ENCODE peak calls at places on chromosomes 12 and 14, in seven cellular contexts. P, R, N, O, X, M and I are unnamed samples.

GRCh38 chr14:90658541-90658967 is 157.7 kb downstream of the TTC7B start:
- DNase-seq in X (no peak), P (peak), N (peak), M (no peak), R (no peak), O (no peak), I (no peak)

GRCh38 chr14:95322646-95323045 is 2.9 kb upstream of the CLMN start:
- DNase-seq in R (no peak), N (no peak), X (no peak), O (no peak), M (no peak), P (no peak), I (no peak)

GRCh38 chr12:34336619-34337465 is 314.5 kb downstream of the ALG10 start:
- DNase-seq in O (no peak), P (no peak), R (no peak), X (no peak), N (no peak), M (no peak), I (no peak)

GRCh38 chr14:68911594-68912227 is 67.4 kb downstream of the ACTN1 start:
- DNase-seq in X (peak), N (peak), R (no peak), M (peak), P (peak), O (peak), I (peak)

GRCh38 chr12:71107976-71108749 is 49.6 kb downstream of the TSPAN8 start:
- DNase-seq in N (no peak), O (no peak), P (no peak), X (no peak), R (no peak), M (no peak), I (no peak)

GRCh38 chr14:72714094-72714493 is 179.8 kb downstream of the DPF3 start:
- DNase-seq in N (no peak), P (no peak), M (no peak), O (no peak), X (peak), R (no peak), I (peak)

GRCh38 chr12:103838254-103838914 is 2.6 kb downstream of the NT5DC3 start:
- DNase-seq in N (no peak), O (no peak), R (no peak), M (no peak), P (no peak), X (no peak), I (no peak)

GRCh38 chr12:111437816-111438454 is 32.2 kb downstream of the SH2B3 start:
- DNase-seq in X (no peak), N (peak), P (peak), M (peak), O (no peak), R (no peak), I (peak)

GRCh38 chr12:108235231-108235959 is 103.7 kb downstream of the CMKLR1 start:
- DNase-seq in P (no peak), R (no peak), X (no peak), N (no peak), M (no peak), O (no peak), I (no peak)

GRCh38 chr12:6765634-6766581 is at the start of gene PTMS:
- DNase-seq in M (peak), O (peak), X (no peak), N (peak), R (peak), P (peak), I (peak)